ENCODE peak calls at places on chromosome 6, in six cellular contexts. W is breast epithelium, J is HCT116, A is stomach, N is suprapubic skin, I is endothelial cell of umbilical vein. X is an unnamed sample.

GRCh38 chr6:152983637-152984386 is 971 bp upstream of the FBXO5 start:
- DNase-seq in W (peak; percentile 72), J (peak; percentile 61), A (peak; percentile 93), N (peak; percentile 96), I (peak; percentile 69), X (peak; percentile 95)

GRCh38 chr6:140271759-140272377 is 897.4 kb upstream of the CITED2 start:
- DNase-seq in W (no peak), J (no peak), A (no peak), N (no peak), I (peak; percentile 73), X (no peak)

GRCh38 chr6:168968228-168968627 is 285.4 kb downstream of the THBS2 start:
- DNase-seq in W (peak; percentile 42), J (no peak), A (no peak), N (peak; percentile 85), I (no peak), X (peak; percentile 57)

GRCh38 chr6:40909811-40910210 is 129.2 kb downstream of the UNC5CL start:
- DNase-seq in W (no peak), J (no peak), A (no peak), N (no peak), I (no peak), X (no peak)

GRCh38 chr6:12113190-12113578 is 101.1 kb downstream of the HIVEP1 start:
- DNase-seq in W (no peak), J (no peak), A (no peak), N (no peak), I (peak; percentile 26), X (no peak)

GRCh38 chr6:48069280-48069679 is 41.7 kb downstream of the PTCHD4 start:
- DNase-seq in W (no peak), J (no peak), A (no peak), N (no peak), I (no peak), X (no peak)

GRCh38 chr6:47134476-47135189 is 92.5 kb upstream of the ADGRF1 start:
- DNase-seq in W (no peak), J (peak; percentile 88), A (no peak), N (no peak), I (peak; percentile 92), X (no peak)

GRCh38 chr6:7727951-7728854 is 2.3 kb downstream of the BMP6 start:
- DNase-seq in W (no peak), J (no peak), A (no peak), N (peak; percentile 66), I (no peak), X (peak; percentile 38)

GRCh38 chr6:73180718-73181619 is 44.3 kb downstream of the KHDC1L start:
- DNase-seq in W (no peak), J (peak; percentile 39), A (no peak), N (no peak), I (peak; percentile 55), X (no peak)

GRCh38 chr6:2733736-2734480 is 16.8 kb downstream of the MYLK4 start:
- DNase-seq in W (no peak), J (no peak), A (peak; percentile 45), N (no peak), I (no peak), X (no peak)

GRCh38 chr6:2732503-2733089 is 18.1 kb downstream of the MYLK4 start:
- DNase-seq in W (no peak), J (no peak), A (peak; percentile 31), N (no peak), I (no peak), X (no peak)

GRCh38 chr6:2731281-2731909 is 19.3 kb downstream of the MYLK4 start:
- DNase-seq in W (no peak), J (no peak), A (no peak), N (no peak), I (no peak), X (no peak)

GRCh38 chr6:2734517-2735076 is 16.1 kb downstream of the MYLK4 start:
- DNase-seq in W (no peak), J (no peak), A (no peak), N (no peak), I (no peak), X (no peak)

GRCh38 chr6:2733324-2733723 is 17.4 kb downstream of the MYLK4 start:
- DNase-seq in W (no peak), J (no peak), A (peak; percentile 39), N (peak; percentile 72), I (no peak), X (peak; percentile 47)
- TF ChIP-seq POLR2AphosphoS5 in W (no peak), J (no peak), A (no peak), N (no peak), I (no peak), X (no peak)

DNA sequence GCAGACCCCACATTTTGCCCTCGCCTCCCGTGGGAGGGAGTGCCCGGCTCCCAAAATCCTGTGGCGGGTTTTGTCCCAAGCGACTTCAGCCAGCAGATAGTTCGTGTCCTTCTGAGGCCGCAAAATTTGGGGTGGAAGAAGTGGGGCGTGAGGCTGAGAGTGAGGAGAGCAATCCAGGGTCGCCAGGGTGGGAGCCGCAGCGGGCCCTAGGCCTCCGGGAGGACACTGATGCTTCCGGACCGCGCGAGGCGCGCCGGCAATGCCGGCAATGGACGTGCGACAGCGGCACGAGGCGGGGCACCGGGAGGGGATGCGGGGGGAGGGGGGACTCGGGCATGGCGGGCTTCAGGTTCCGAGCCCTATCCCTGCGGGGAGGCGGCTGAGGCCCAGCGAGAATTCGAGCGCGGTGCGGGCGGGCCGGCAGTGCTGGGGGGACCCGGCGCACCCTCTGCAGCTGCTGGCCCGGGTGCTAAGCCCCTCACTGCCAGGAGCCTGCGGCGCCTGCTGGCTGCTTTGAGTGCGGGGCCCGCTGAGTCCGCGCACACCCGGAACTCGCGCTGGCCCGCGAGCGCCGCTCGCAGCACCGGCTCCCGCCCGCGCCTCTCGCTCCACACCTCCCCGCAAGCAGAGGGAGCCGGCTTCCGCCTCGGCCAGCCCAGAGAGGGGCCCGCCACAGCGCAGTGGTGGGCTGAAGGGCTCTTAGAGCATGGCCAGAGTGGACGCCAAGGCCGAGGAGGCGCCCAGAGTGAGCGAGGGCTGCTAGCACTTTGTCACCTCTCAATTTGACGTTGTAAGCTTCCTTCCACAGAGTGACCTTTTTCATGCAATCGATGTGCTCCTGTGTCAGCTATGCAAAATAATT is 143.8 kb downstream of the LPA start:
- DNase-seq in W (peak; percentile 55), J (no peak), A (peak; percentile 81), N (peak; percentile 85), I (peak; percentile 25), X (peak; percentile 84)
- TF ChIP-seq POLR2A in W (no peak), J (no peak), A (no peak), N (no peak), I (no peak), X (peak; percentile 14)

DNA sequence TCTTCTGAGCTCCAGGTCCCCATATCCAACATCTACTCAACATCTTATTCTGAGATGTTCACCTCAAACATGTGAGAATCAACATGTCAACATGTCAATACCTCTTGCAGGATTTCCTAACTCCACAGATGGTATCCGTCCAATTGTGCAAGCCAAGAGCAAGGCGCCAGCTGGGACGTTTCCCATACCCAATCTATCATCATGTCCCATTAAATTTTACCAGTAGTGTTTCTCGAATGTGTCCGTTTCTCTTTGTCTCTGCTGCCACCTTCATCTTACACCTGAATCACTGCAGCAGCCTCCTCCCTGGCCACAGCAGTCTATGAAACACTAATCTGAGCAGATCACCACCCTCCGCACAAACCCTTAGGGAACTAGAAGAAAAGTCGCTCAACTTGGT is 78.0 kb upstream of the RPS6KA2 start:
- DNase-seq in W (no peak), J (no peak), A (no peak), N (no peak), I (no peak), X (no peak)
- TF ChIP-seq CTCF in W (no peak), J (no peak), A (no peak), N (no peak), I (no peak), X (no peak)

GRCh38 chr6:119112856-119113530 is 34.5 kb upstream of the FAM184A start:
- DNase-seq in W (no peak), J (no peak), A (no peak), N (no peak), I (no peak), X (no peak)

GRCh38 chr6:119105262-119105661 is 26.8 kb upstream of the FAM184A start:
- DNase-seq in W (no peak), J (no peak), A (no peak), N (no peak), I (peak; percentile 58), X (no peak)

GRCh38 chr6:119108076-119108475 is 29.6 kb upstream of the FAM184A start:
- DNase-seq in W (no peak), J (no peak), A (no peak), N (no peak), I (no peak), X (no peak)

GRCh38 chr6:119110601-119111548 is 32.4 kb upstream of the FAM184A start:
- DNase-seq in W (peak; percentile 23), J (peak; percentile 44), A (no peak), N (no peak), I (peak; percentile 64), X (peak; percentile 14)

GRCh38 chr6:119109654-119110325 is 31.3 kb upstream of the FAM184A start:
- DNase-seq in W (no peak), J (no peak), A (no peak), N (no peak), I (no peak), X (no peak)
- TF ChIP-seq POLR2AphosphoS5 in W (no peak), J (no peak), A (no peak), N (no peak), I (no peak), X (no peak)

DNA sequence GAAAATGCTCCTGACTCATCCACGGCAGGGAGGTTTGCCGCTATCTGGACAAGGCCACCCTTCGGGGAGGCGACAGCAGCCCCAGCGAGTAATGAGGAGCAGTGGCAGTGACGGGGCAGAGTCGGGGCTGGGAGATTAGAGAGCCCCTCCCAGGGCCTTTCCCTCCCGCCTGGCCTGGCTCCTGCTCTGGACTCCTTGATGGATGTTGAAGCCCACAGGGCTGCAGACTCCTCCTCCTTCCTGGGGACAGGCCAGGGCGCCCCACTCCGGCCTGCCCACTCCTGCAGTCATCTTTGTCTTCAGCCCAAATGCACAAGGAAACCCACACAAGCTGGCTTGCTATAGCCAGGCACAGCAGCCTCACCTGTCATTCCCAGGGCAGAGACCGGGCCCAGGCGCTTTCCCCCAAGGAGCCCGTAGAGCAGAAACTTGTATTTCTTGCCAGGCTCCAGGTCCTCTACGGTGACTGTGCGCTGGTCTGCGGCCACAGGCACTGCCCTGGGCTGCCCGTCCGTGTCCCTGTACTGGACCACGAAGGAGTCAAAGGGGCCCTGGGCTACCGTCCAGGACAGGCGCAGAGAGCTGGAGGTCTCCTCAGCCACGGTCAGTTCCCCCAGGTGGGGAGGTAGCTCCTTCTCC is 7.7 kb downstream of the CYP21A2 start:
- DNase-seq in W (no peak), J (no peak), A (no peak), N (peak; percentile 68), I (no peak), X (no peak)
- TF ChIP-seq POLR2A in W (no peak), J (no peak), A (no peak), N (peak; percentile 5), I (no peak), X (no peak)

X was measured in transverse colon.